ENCODE peak calls at places on chromosomes 11 and 22, in ten cellular contexts. One of them, this sample, is unnamed.

GRCh38 chr22:30694171-30694637 is 470 bp upstream of the OSBP2 start:
- DNase-seq in CD4-positive, alpha-beta T cell: peak
- DNase-seq in uterus: peak
- DNase-seq in neuronal stem cell: peak
- DNase-seq in stimulated activated CD4-positive, alpha-beta T cell treated with anti-CD3 and anti-CD28 coated beads, Interleukin-1b, Interleukin-23, amount 100 ng/mL, for 4 hours: peak
- DNase-seq in activated naive CD4-positive, alpha-beta T cell treated with Interleukin-2 at 50 U/mL for 16 hours: peak
- DNase-seq in HuH-7.5: peak
- DNase-seq in NCI-H146: peak
- DNase-seq in EL: peak
- DNase-seq in left colon: peak
- DNase-seq in this sample: peak

GRCh38 chr11:91978747-91979146 is 245.9 kb upstream of the FAT3 start:
- DNase-seq in CD4-positive, alpha-beta T cell: no peak
- DNase-seq in uterus: no peak
- DNase-seq in neuronal stem cell: no peak
- DNase-seq in stimulated activated CD4-positive, alpha-beta T cell treated with anti-CD3 and anti-CD28 coated beads, Interleukin-1b, Interleukin-23, amount 100 ng/mL, for 4 hours: no peak
- DNase-seq in activated naive CD4-positive, alpha-beta T cell treated with Interleukin-2 at 50 U/mL for 16 hours: no peak
- DNase-seq in HuH-7.5: no peak
- DNase-seq in NCI-H146: no peak
- DNase-seq in EL: peak
- DNase-seq in left colon: no peak
- DNase-seq in this sample: no peak

GRCh38 chr11:115170133-115170815 is 333.9 kb downstream of the CADM1 start:
- DNase-seq in CD4-positive, alpha-beta T cell: no peak
- DNase-seq in uterus: no peak
- DNase-seq in neuronal stem cell: peak
- DNase-seq in stimulated activated CD4-positive, alpha-beta T cell treated with anti-CD3 and anti-CD28 coated beads, Interleukin-1b, Interleukin-23, amount 100 ng/mL, for 4 hours: no peak
- DNase-seq in activated naive CD4-positive, alpha-beta T cell treated with Interleukin-2 at 50 U/mL for 16 hours: no peak
- DNase-seq in HuH-7.5: no peak
- DNase-seq in NCI-H146: peak
- DNase-seq in EL: peak
- DNase-seq in left colon: peak
- DNase-seq in this sample: no peak

GRCh38 chr22:37760152-37760551 is 47.6 kb upstream of the GCAT start:
- DNase-seq in CD4-positive, alpha-beta T cell: no peak
- DNase-seq in uterus: no peak
- DNase-seq in neuronal stem cell: no peak
- DNase-seq in stimulated activated CD4-positive, alpha-beta T cell treated with anti-CD3 and anti-CD28 coated beads, Interleukin-1b, Interleukin-23, amount 100 ng/mL, for 4 hours: no peak
- DNase-seq in activated naive CD4-positive, alpha-beta T cell treated with Interleukin-2 at 50 U/mL for 16 hours: no peak
- DNase-seq in HuH-7.5: peak
- DNase-seq in NCI-H146: peak
- DNase-seq in EL: no peak
- DNase-seq in left colon: no peak
- DNase-seq in this sample: no peak

GRCh38 chr11:44858796-44859527 is 91.7 kb downstream of the TP53I11 start:
- DNase-seq in CD4-positive, alpha-beta T cell: no peak
- DNase-seq in uterus: no peak
- DNase-seq in neuronal stem cell: no peak
- DNase-seq in stimulated activated CD4-positive, alpha-beta T cell treated with anti-CD3 and anti-CD28 coated beads, Interleukin-1b, Interleukin-23, amount 100 ng/mL, for 4 hours: no peak
- DNase-seq in activated naive CD4-positive, alpha-beta T cell treated with Interleukin-2 at 50 U/mL for 16 hours: no peak
- DNase-seq in HuH-7.5: no peak
- DNase-seq in NCI-H146: no peak
- DNase-seq in EL: no peak
- DNase-seq in left colon: no peak
- DNase-seq in this sample: no peak

GRCh38 chr22:39496131-39496838 is 5.8 kb upstream of the MIEF1 start:
- DNase-seq in CD4-positive, alpha-beta T cell: peak
- DNase-seq in uterus: peak
- DNase-seq in neuronal stem cell: peak
- DNase-seq in stimulated activated CD4-positive, alpha-beta T cell treated with anti-CD3 and anti-CD28 coated beads, Interleukin-1b, Interleukin-23, amount 100 ng/mL, for 4 hours: peak
- DNase-seq in activated naive CD4-positive, alpha-beta T cell treated with Interleukin-2 at 50 U/mL for 16 hours: peak
- DNase-seq in HuH-7.5: peak
- DNase-seq in NCI-H146: peak
- DNase-seq in EL: peak
- DNase-seq in left colon: peak
- DNase-seq in this sample: peak

GRCh38 chr11:126676536-126676935 is 321.1 kb downstream of the ST3GAL4 start:
- DNase-seq in CD4-positive, alpha-beta T cell: no peak
- DNase-seq in uterus: no peak
- DNase-seq in neuronal stem cell: no peak
- DNase-seq in stimulated activated CD4-positive, alpha-beta T cell treated with anti-CD3 and anti-CD28 coated beads, Interleukin-1b, Interleukin-23, amount 100 ng/mL, for 4 hours: no peak
- DNase-seq in activated naive CD4-positive, alpha-beta T cell treated with Interleukin-2 at 50 U/mL for 16 hours: no peak
- DNase-seq in HuH-7.5: no peak
- DNase-seq in NCI-H146: no peak
- DNase-seq in EL: no peak
- DNase-seq in left colon: no peak
- DNase-seq in this sample: no peak

GRCh38 chr11:86869966-86870570 is 69.7 kb downstream of the PRSS23 start:
- DNase-seq in CD4-positive, alpha-beta T cell: peak
- DNase-seq in uterus: peak
- DNase-seq in neuronal stem cell: peak
- DNase-seq in stimulated activated CD4-positive, alpha-beta T cell treated with anti-CD3 and anti-CD28 coated beads, Interleukin-1b, Interleukin-23, amount 100 ng/mL, for 4 hours: peak
- DNase-seq in activated naive CD4-positive, alpha-beta T cell treated with Interleukin-2 at 50 U/mL for 16 hours: peak
- DNase-seq in HuH-7.5: peak
- DNase-seq in NCI-H146: peak
- DNase-seq in EL: peak
- DNase-seq in left colon: peak
- DNase-seq in this sample: peak

GRCh38 chr22:35517207-35517606 is 23.4 kb upstream of the RASD2 start:
- DNase-seq in CD4-positive, alpha-beta T cell: no peak
- DNase-seq in uterus: no peak
- DNase-seq in neuronal stem cell: no peak
- DNase-seq in stimulated activated CD4-positive, alpha-beta T cell treated with anti-CD3 and anti-CD28 coated beads, Interleukin-1b, Interleukin-23, amount 100 ng/mL, for 4 hours: no peak
- DNase-seq in activated naive CD4-positive, alpha-beta T cell treated with Interleukin-2 at 50 U/mL for 16 hours: no peak
- DNase-seq in HuH-7.5: no peak
- DNase-seq in NCI-H146: no peak
- DNase-seq in EL: no peak
- DNase-seq in left colon: no peak
- DNase-seq in this sample: no peak

GRCh38 chr11:5267033-5267563 is 2.6 kb downstream of the HBE1 start:
- DNase-seq in CD4-positive, alpha-beta T cell: no peak
- DNase-seq in uterus: no peak
- DNase-seq in neuronal stem cell: no peak
- DNase-seq in stimulated activated CD4-positive, alpha-beta T cell treated with anti-CD3 and anti-CD28 coated beads, Interleukin-1b, Interleukin-23, amount 100 ng/mL, for 4 hours: no peak
- DNase-seq in activated naive CD4-positive, alpha-beta T cell treated with Interleukin-2 at 50 U/mL for 16 hours: no peak
- DNase-seq in HuH-7.5: no peak
- DNase-seq in NCI-H146: no peak
- DNase-seq in EL: no peak
- DNase-seq in left colon: no peak
- DNase-seq in this sample: no peak

GRCh38 chr11:2519517-2519878 is 74.7 kb downstream of the KCNQ1 start:
- DNase-seq in CD4-positive, alpha-beta T cell: peak
- DNase-seq in uterus: no peak
- DNase-seq in neuronal stem cell: no peak
- DNase-seq in stimulated activated CD4-positive, alpha-beta T cell treated with anti-CD3 and anti-CD28 coated beads, Interleukin-1b, Interleukin-23, amount 100 ng/mL, for 4 hours: no peak
- DNase-seq in activated naive CD4-positive, alpha-beta T cell treated with Interleukin-2 at 50 U/mL for 16 hours: no peak
- DNase-seq in HuH-7.5: no peak
- DNase-seq in NCI-H146: no peak
- DNase-seq in EL: no peak
- DNase-seq in left colon: no peak
- DNase-seq in this sample: peak

GRCh38 chr11:130858215-130858614 is 58.1 kb downstream of the SNX19 start:
- DNase-seq in CD4-positive, alpha-beta T cell: no peak
- DNase-seq in uterus: no peak
- DNase-seq in neuronal stem cell: no peak
- DNase-seq in stimulated activated CD4-positive, alpha-beta T cell treated with anti-CD3 and anti-CD28 coated beads, Interleukin-1b, Interleukin-23, amount 100 ng/mL, for 4 hours: no peak
- DNase-seq in activated naive CD4-positive, alpha-beta T cell treated with Interleukin-2 at 50 U/mL for 16 hours: no peak
- DNase-seq in HuH-7.5: no peak
- DNase-seq in NCI-H146: no peak
- DNase-seq in EL: no peak
- DNase-seq in left colon: no peak
- DNase-seq in this sample: no peak

GRCh38 chr11:45339754-45340519 is 53.8 kb upstream of the SYT13 start:
- DNase-seq in CD4-positive, alpha-beta T cell: peak
- DNase-seq in uterus: peak
- DNase-seq in neuronal stem cell: peak
- DNase-seq in stimulated activated CD4-positive, alpha-beta T cell treated with anti-CD3 and anti-CD28 coated beads, Interleukin-1b, Interleukin-23, amount 100 ng/mL, for 4 hours: peak
- DNase-seq in activated naive CD4-positive, alpha-beta T cell treated with Interleukin-2 at 50 U/mL for 16 hours: peak
- DNase-seq in HuH-7.5: peak
- DNase-seq in NCI-H146: peak
- DNase-seq in EL: peak
- DNase-seq in left colon: peak
- DNase-seq in this sample: peak

GRCh38 chr11:35851342-35851741 is 92.5 kb upstream of the LDLRAD3 start:
- DNase-seq in CD4-positive, alpha-beta T cell: no peak
- DNase-seq in uterus: no peak
- DNase-seq in neuronal stem cell: no peak
- DNase-seq in stimulated activated CD4-positive, alpha-beta T cell treated with anti-CD3 and anti-CD28 coated beads, Interleukin-1b, Interleukin-23, amount 100 ng/mL, for 4 hours: no peak
- DNase-seq in activated naive CD4-positive, alpha-beta T cell treated with Interleukin-2 at 50 U/mL for 16 hours: no peak
- DNase-seq in HuH-7.5: no peak
- DNase-seq in NCI-H146: no peak
- DNase-seq in EL: no peak
- DNase-seq in left colon: no peak
- DNase-seq in this sample: no peak

GRCh38 chr22:41204066-41204465 is 1.0 kb upstream of the L3MBTL2 start:
- DNase-seq in CD4-positive, alpha-beta T cell: no peak
- DNase-seq in uterus: no peak
- DNase-seq in neuronal stem cell: no peak
- DNase-seq in stimulated activated CD4-positive, alpha-beta T cell treated with anti-CD3 and anti-CD28 coated beads, Interleukin-1b, Interleukin-23, amount 100 ng/mL, for 4 hours: no peak
- DNase-seq in activated naive CD4-positive, alpha-beta T cell treated with Interleukin-2 at 50 U/mL for 16 hours: no peak
- DNase-seq in HuH-7.5: no peak
- DNase-seq in NCI-H146: no peak
- DNase-seq in EL: no peak
- DNase-seq in left colon: no peak
- DNase-seq in this sample: no peak

GRCh38 chr22:28541137-28541536 is 138.5 kb downstream of the TTC28 start:
- DNase-seq in CD4-positive, alpha-beta T cell: no peak
- DNase-seq in uterus: no peak
- DNase-seq in neuronal stem cell: peak
- DNase-seq in stimulated activated CD4-positive, alpha-beta T cell treated with anti-CD3 and anti-CD28 coated beads, Interleukin-1b, Interleukin-23, amount 100 ng/mL, for 4 hours: no peak
- DNase-seq in activated naive CD4-positive, alpha-beta T cell treated with Interleukin-2 at 50 U/mL for 16 hours: no peak
- DNase-seq in HuH-7.5: no peak
- DNase-seq in NCI-H146: no peak
- DNase-seq in EL: no peak
- DNase-seq in left colon: no peak
- DNase-seq in this sample: no peak

GRCh38 chr11:73980001-73980960 is 2.4 kb downstream of the UCP2 start:
- DNase-seq in CD4-positive, alpha-beta T cell: peak
- DNase-seq in uterus: no peak
- DNase-seq in neuronal stem cell: no peak
- DNase-seq in stimulated activated CD4-positive, alpha-beta T cell treated with anti-CD3 and anti-CD28 coated beads, Interleukin-1b, Interleukin-23, amount 100 ng/mL, for 4 hours: peak
- DNase-seq in activated naive CD4-positive, alpha-beta T cell treated with Interleukin-2 at 50 U/mL for 16 hours: peak
- DNase-seq in HuH-7.5: no peak
- DNase-seq in NCI-H146: peak
- DNase-seq in EL: peak
- DNase-seq in left colon: peak
- DNase-seq in this sample: no peak